ENCODE peak calls at places on chromosomes 2 and 18, in eight cellular contexts. U, Z, Q, S, B, C, E and H are unnamed samples.

GRCh38 chr18:78309307-78309706 is 670.3 kb upstream of the SALL3 start:
- DNase-seq in S (no peak), E (no peak), Q (no peak), U (no peak), Z (no peak), B (no peak), C (no peak), H (no peak)

GRCh38 chr2:127094509-127095366 is 12.2 kb downstream of the BIN1 start:
- DNase-seq in S (no peak), Z (no peak), B (no peak), C (no peak), E (no peak), U (no peak), Q (no peak), H (no peak)

GRCh38 chr2:105653313-105653712 is 91.4 kb upstream of the NCK2 start:
- DNase-seq in Q (no peak), E (no peak), S (no peak), B (no peak), U (no peak), C (no peak), Z (no peak), H (no peak)

GRCh38 chr18:46772396-46772795 is 15.5 kb upstream of the ST8SIA5 start:
- DNase-seq in U (no peak), C (peak), Q (no peak), B (no peak), E (no peak), S (no peak), Z (no peak), H (no peak)

GRCh38 chr2:159010340-159010739 is 41.9 kb downstream of the TANC1 start:
- DNase-seq in Q (no peak), S (no peak), E (no peak), C (no peak), U (no peak), Z (no peak), B (no peak), H (no peak)

GRCh38 chr2:200352631-200353030 is 46.1 kb downstream of the SPATS2L start:
- DNase-seq in Z (no peak), Q (no peak), C (no peak), B (no peak), S (no peak), E (peak), U (no peak), H (no peak)

GRCh38 chr2:188324067-188324466 is 32.4 kb downstream of the GULP1 start:
- DNase-seq in C (no peak), S (no peak), E (no peak), U (no peak), Z (no peak), B (no peak), Q (no peak), H (peak)

GRCh38 chr18:72866901-72867701 is 686 bp downstream of the NETO1 start:
- DNase-seq in S (peak), E (no peak), C (peak), Z (peak), U (peak), B (no peak), Q (no peak), H (peak)

GRCh38 chr2:11370377-11371098 is 26.1 kb upstream of the ROCK2 start:
- DNase-seq in B (no peak), U (peak), C (peak), E (no peak), Z (no peak), S (peak), Q (no peak), H (peak)

GRCh38 chr2:64727843-64728463 is 74.2 kb upstream of the SERTAD2 start:
- DNase-seq in B (no peak), Z (no peak), Q (no peak), S (no peak), U (no peak), C (no peak), E (no peak), H (no peak)

GRCh38 chr18:8469793-8470192 is 139.4 kb upstream of the RAB12 start:
- DNase-seq in U (no peak), B (no peak), S (no peak), E (no peak), C (no peak), Z (no peak), Q (no peak), H (peak)